ENCODE peak calls at places on chromosome 22, in four cellular contexts. R is IMR-90, D is lower leg skin, Q is heart right ventricle. F is an unnamed sample.

GRCh38 chr22:41469218-41469851 is 418 bp downstream of the ACO2 start:
- DNase-seq in R (no peak), D (no peak), Q (peak; percentile 44), F (no peak)

GRCh38 chr22:40637181-40638150 is 947 bp upstream of the MRTFA start:
- DNase-seq in R (no peak), D (no peak), Q (no peak), F (no peak)

GRCh38 chr22:31126128-31126868 is 3.5 kb downstream of the INPP5J start:
- DNase-seq in R (no peak), D (no peak), Q (no peak), F (no peak)

GRCh38 chr22:21621891-21622623 is 7.8 kb downstream of the YDJC start:
- DNase-seq in R (no peak), D (no peak), Q (no peak), F (no peak)

GRCh38 chr22:42299586-42300285 is 29.3 kb upstream of the TCF20 start:
- DNase-seq in R (no peak), D (peak; percentile 32), Q (no peak), F (no peak)

GRCh38 chr22:23122216-23122957 is 19.4 kb downstream of the RSPH14 start:
- DNase-seq in R (no peak), D (no peak), Q (no peak), F (no peak)

GRCh38 chr22:27846248-27846760 is 44.7 kb upstream of the MN1 start:
- DNase-seq in R (no peak), D (no peak), Q (no peak), F (no peak)

GRCh38 chr22:33850724-33851123 is 69.6 kb downstream of the LARGE1 start:
- DNase-seq in R (no peak), D (no peak), Q (no peak), F (no peak)

GRCh38 chr22:27989758-27990450 is 70.8 kb upstream of the PITPNB start:
- DNase-seq in R (no peak), D (no peak), Q (no peak), F (no peak)

GRCh38 chr22:31833930-31834329 is 80.1 kb downstream of the DEPDC5 start:
- DNase-seq in R (no peak), D (no peak), Q (no peak), F (no peak)

GRCh38 chr22:39128508-39128907 is 24.0 kb downstream of the CBX7 start:
- DNase-seq in R (no peak), D (no peak), Q (no peak), F (no peak)

GRCh38 chr22:41989246-41989645 is 9.3 kb upstream of the WBP2NL start:
- DNase-seq in R (no peak), D (no peak), Q (no peak), F (no peak)

GRCh38 chr22:32820131-32820882 is 18.8 kb downstream of the TIMP3 start:
- DNase-seq in R (peak; percentile 41), D (no peak), Q (no peak), F (no peak)

GRCh38 chr22:49934144-49934890 is 15.9 kb downstream of the CRELD2 start:
- DNase-seq in R (peak; percentile 12), D (no peak), Q (peak; percentile 73), F (peak; percentile 32)
- H3K4me3 ChIP-seq in R (peak overlapping the region; percentile 30), D (peak overlapping the region; percentile 28), Q (peak overlapping the region; percentile 51), F (peak overlapping the region; percentile 62)

GRCh38 chr22:30021881-30022619 is 58.2 kb upstream of the HORMAD2 start:
- DNase-seq in R (no peak), D (no peak), Q (peak; percentile 25), F (no peak)
- H3K4me3 ChIP-seq in R (no peak overlapping the region), D (no peak overlapping the region), Q (no peak overlapping the region), F (no peak overlapping the region)

GRCh38 chr22:48098243-48098935 is 1335.9 kb downstream of the TBC1D22A start:
- DNase-seq in R (no peak), D (no peak), Q (no peak), F (no peak)
- H3K4me3 ChIP-seq in R (no peak overlapping the region), D (no peak overlapping the region), Q (no peak overlapping the region), F (no peak overlapping the region)

GRCh38 chr22:20019661-20020532 is 1.0 kb upstream of the TANGO2 start:
- DNase-seq in R (no peak), D (no peak), Q (no peak), F (no peak)
- H3K4me3 ChIP-seq in R (peak overlapping the region; percentile 56), D (no peak overlapping the region), Q (peak overlapping the region; percentile 88), F (peak overlapping the region; percentile 73)

DNA sequence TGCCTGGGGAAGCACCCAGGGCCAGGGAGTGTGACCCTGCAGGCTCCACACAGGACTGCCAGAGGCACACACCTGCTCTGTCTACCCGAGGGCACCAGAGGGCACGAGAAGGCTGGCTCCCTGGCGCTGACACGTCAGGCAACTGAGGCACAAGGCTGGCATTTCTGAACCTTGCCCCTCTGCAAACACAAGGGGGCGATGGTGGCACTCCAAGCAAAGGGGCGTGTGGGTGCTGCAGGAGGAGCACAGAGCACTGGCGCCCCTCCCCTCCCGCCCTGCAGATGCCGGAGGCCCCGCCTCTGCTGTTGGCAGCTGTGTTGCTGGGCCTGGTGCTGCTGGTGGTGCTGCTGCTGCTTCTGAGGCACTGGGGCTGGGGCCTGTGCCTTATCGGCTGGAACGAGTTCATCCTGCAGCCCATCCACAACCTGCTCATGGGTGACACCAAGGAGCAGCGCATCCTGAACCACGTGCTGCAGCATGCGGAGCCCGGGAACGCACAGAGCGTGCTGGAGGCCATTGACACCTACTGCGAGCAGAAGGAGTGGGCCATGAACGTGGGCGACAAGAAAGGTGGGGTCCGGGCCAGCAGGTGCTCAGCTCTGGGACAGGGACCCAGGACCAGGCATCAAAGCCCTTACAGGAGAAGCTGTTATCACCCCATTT is 20.8 kb upstream of the TXNRD2 start:
- DNase-seq in R (peak; percentile 73), D (peak; percentile 70), Q (peak; percentile 64), F (peak; percentile 71)
- H3K4me3 ChIP-seq in R (no peak overlapping the region), D (no peak overlapping the region), Q (no peak overlapping the region), F (no peak overlapping the region)

GRCh38 chr22:49215840-49216239 is 611.8 kb downstream of the BRD1 start:
- DNase-seq in R (no peak), D (no peak), Q (no peak), F (no peak)
- H3K4me3 ChIP-seq in R (no peak overlapping the region), D (no peak overlapping the region), Q (no peak overlapping the region), F (no peak overlapping the region)

DNA sequence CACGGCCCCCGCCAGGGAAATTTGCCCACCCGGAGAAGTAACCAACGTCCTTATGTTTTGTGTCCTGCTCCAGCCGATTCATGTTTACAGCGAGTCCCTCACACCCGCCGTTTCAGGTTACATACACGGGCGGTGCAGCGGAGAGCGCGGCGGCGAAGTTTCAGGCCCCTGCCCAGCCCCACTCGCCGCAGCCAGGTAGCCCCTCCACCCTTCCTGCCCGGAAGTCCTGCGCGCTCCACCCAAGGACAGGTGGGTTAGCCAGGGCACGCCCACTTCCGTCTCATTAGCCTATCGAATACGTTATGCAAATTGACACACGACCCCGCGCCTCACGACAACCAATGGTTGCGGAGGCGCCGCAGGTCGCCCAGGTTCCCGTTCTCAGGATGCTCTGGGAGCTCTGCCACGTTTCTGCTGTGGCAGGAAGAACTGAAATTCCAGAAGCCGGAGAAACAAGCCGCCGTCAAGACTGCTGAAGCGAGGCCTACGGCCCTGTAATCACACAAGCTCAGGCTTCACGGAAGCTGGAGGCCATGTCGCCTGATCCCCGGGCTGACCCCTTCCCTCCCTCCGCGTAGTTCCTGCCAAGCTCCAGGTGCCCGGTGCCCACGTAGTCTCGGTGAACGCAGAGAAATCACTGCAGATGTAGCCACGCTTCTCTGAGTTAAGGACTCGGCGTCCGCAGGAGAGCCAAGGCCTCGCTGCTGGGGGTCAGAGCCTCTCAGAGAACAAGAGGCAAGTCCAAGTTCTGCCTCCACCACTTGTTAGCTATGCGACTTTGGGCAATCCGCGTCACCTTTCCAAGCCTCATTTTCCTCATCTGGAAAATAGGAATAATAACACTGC is 22.4 kb upstream of the MYH9 start:
- DNase-seq in R (no peak), D (peak; percentile 85), Q (peak; percentile 73), F (no peak)
- H3K4me3 ChIP-seq in R (no peak overlapping the region), D (no peak overlapping the region), Q (peak overlapping the region; percentile 34), F (no peak overlapping the region)

GRCh38 chr22:45291061-45291930 is 6.5 kb downstream of the UPK3A start:
- DNase-seq in R (no peak), D (no peak), Q (no peak), F (no peak)
- H3K4me3 ChIP-seq in R (no peak overlapping the region), D (no peak overlapping the region), Q (no peak overlapping the region), F (no peak overlapping the region)

GRCh38 chr22:24433868-24434471 is 6.6 kb downstream of the ADORA2A start:
- DNase-seq in R (peak; percentile 73), D (no peak), Q (no peak), F (peak; percentile 62)
- H3K4me3 ChIP-seq in R (no peak overlapping the region), D (no peak overlapping the region), Q (no peak overlapping the region), F (no peak overlapping the region)

GRCh38 chr22:37378642-37379058 is 48.6 kb downstream of the ELFN2 start:
- DNase-seq in R (no peak), D (no peak), Q (no peak), F (no peak)
- H3K4me3 ChIP-seq in R (no peak overlapping the region), D (no peak overlapping the region), Q (no peak overlapping the region), F (no peak overlapping the region)